ENCODE peak calls at places on chromosomes 4 and X, in nine cellular contexts. B, N, G, S, P, C, V, Z and U are unnamed samples.

GRCh38 chrX:31608651-31609050 is 536.8 kb upstream of the FTHL17 start:
- DNase-seq in B (no peak), N (no peak), G (peak; percentile 2), S (no peak), P (no peak), C (no peak), V (no peak), Z (no peak), U (no peak)

GRCh38 chr4:181619651-181620050 is 623.6 kb upstream of the TENM3 start:
- DNase-seq in B (no peak), N (no peak), G (no peak), S (no peak), P (no peak), C (no peak), V (no peak), Z (no peak), U (no peak)

GRCh38 chr4:14294611-14295010 is 667.1 kb upstream of the BOD1L1 start:
- DNase-seq in B (no peak), N (no peak), G (peak; percentile 79), S (no peak), P (no peak), C (peak; percentile 71), V (no peak), Z (no peak), U (no peak)

GRCh38 chrX:91081873-91082272 is 352.8 kb upstream of the PABPC5 start:
- DNase-seq in B (no peak), N (no peak), G (no peak), S (no peak), P (no peak), C (no peak), V (no peak), Z (no peak), U (no peak)

GRCh38 chrX:65034641-65035450 is 58.6 kb upstream of the ZC4H2 start:
- DNase-seq in B (peak; percentile 58), N (peak; percentile 76), G (peak; percentile 68), S (peak; percentile 82), P (peak; percentile 52), C (peak; percentile 66), V (peak; percentile 79), Z (peak; percentile 74), U (no peak)

GRCh38 chr4:119525771-119526712 is 102.6 kb downstream of the PDE5A start:
- DNase-seq in B (no peak), N (no peak), G (peak; percentile 48), S (peak; percentile 49), P (no peak), C (peak; percentile 69), V (no peak), Z (no peak), U (no peak)

GRCh38 chrX:128676651-128677050 is 624.4 kb upstream of the ACTRT1 start:
- DNase-seq in B (no peak), N (no peak), G (no peak), S (no peak), P (no peak), C (no peak), V (no peak), Z (no peak), U (no peak)

GRCh38 chrX:132463411-132463810 is 25.4 kb downstream of the MBNL3 start:
- DNase-seq in B (no peak), N (no peak), G (no peak), S (no peak), P (no peak), C (peak; percentile 8), V (no peak), Z (no peak), U (no peak)

GRCh38 chrX:124280294-124280902 is 52.1 kb upstream of the TEX13D start:
- DNase-seq in B (no peak), N (no peak), G (peak; percentile 0), S (no peak), P (no peak), C (peak; percentile 3), V (no peak), Z (no peak), U (no peak)